ENCODE peak calls at places on chromosomes 7 and 10, in eight cellular contexts. S, U, E, J, O, D, Q and W are unnamed samples.

GRCh38 chr7:150383710-150384397 is 4.7 kb downstream of the ZNF775 start:
- DNase-seq in S (no peak), U (no peak), E (no peak), J (no peak), O (peak; percentile 96), D (no peak), Q (peak; percentile 44), W (no peak)

GRCh38 chr7:74013539-74014272 is 14.3 kb upstream of the ELN start:
- DNase-seq in S (peak; percentile 38), U (no peak), E (no peak), J (no peak), O (no peak), D (no peak), Q (no peak), W (no peak)

GRCh38 chr7:144019457-144019856 is 19.3 kb downstream of the OR6B1 start:
- DNase-seq in S (peak; percentile 92), U (peak; percentile 32), E (no peak), J (peak; percentile 97), O (no peak), D (peak; percentile 91), Q (no peak), W (no peak)

GRCh38 chr10:100737359-100738054 is 7.9 kb upstream of the PAX2 start:
- DNase-seq in S (no peak), U (no peak), E (peak; percentile 47), J (no peak), O (peak; percentile 79), D (no peak), Q (no peak), W (no peak)

GRCh38 chr10:69389827-69390490 is 26.8 kb downstream of the TACR2 start:
- DNase-seq in S (peak; percentile 68), U (no peak), E (no peak), J (peak; percentile 52), O (peak; percentile 59), D (peak; percentile 26), Q (peak; percentile 54), W (no peak)

GRCh38 chr10:114042895-114043531 is 653 bp upstream of the ADRB1 start:
- DNase-seq in S (peak; percentile 4), U (no peak), E (peak; percentile 62), J (peak; percentile 21), O (peak; percentile 64), D (peak; percentile 4), Q (peak; percentile 48), W (no peak)

GRCh38 chr10:11871470-11871869 is 48.3 kb downstream of the PROSER2 start:
- DNase-seq in S (no peak), U (peak; percentile 37), E (no peak), J (peak; percentile 38), O (no peak), D (peak; percentile 12), Q (no peak), W (no peak)

GRCh38 chr7:93006480-93007095 is 111.2 kb downstream of the SAMD9 start:
- DNase-seq in S (no peak), U (no peak), E (no peak), J (no peak), O (no peak), D (no peak), Q (no peak), W (no peak)

GRCh38 chr10:123488436-123488835 is 177.7 kb upstream of the GPR26 start:
- DNase-seq in S (no peak), U (no peak), E (no peak), J (no peak), O (no peak), D (no peak), Q (no peak), W (no peak)

GRCh38 chr7:135971366-135971725 is 5.8 kb downstream of the MTPN start:
- DNase-seq in S (no peak), U (no peak), E (no peak), J (no peak), O (no peak), D (no peak), Q (no peak), W (no peak)

GRCh38 chr10:133415752-133416151 is 8.7 kb downstream of the SPRN start:
- DNase-seq in S (no peak), U (no peak), E (peak; percentile 17), J (no peak), O (no peak), D (no peak), Q (no peak), W (no peak)

GRCh38 chr7:115274-115911 is 77.0 kb upstream of the FAM20C start:
- DNase-seq in S (peak; percentile 68), U (no peak), E (no peak), J (peak; percentile 61), O (no peak), D (peak; percentile 10), Q (no peak), W (no peak)

GRCh38 chr7:72163266-72163665 is 248.9 kb downstream of the CALN1 start:
- DNase-seq in S (no peak), U (no peak), E (no peak), J (no peak), O (no peak), D (no peak), Q (no peak), W (no peak)

GRCh38 chr7:72161534-72161933 is 250.6 kb downstream of the CALN1 start:
- DNase-seq in S (no peak), U (no peak), E (no peak), J (no peak), O (peak; percentile 74), D (no peak), Q (no peak), W (no peak)
- TF ChIP-seq CTCF in S (no peak), U (peak; percentile 31), E (no peak), J (peak; percentile 3), O (peak; percentile 66), D (no peak), Q (no peak), W (no peak)

DNA sequence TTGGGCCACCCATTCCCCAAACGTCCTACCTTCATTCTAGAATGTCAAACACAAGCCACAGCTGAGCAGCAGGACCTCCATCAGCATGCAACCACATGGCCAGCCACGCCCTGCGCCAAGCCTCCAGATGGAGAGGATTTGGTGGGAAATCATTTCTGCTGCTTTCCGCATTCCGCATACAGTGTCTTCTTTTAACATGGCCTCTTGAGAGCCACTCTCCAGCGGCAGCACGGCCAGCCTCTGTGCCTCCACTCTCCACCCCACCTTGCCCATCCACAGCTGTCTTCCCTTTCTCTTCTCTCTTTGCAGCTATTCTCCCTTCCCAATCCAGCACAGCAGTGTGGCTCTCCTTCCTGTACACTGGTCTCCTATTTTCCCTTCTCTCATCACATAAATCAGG is 389.1 kb downstream of the PAXIP1 start:
- DNase-seq in S (no peak), U (no peak), E (no peak), J (no peak), O (no peak), D (no peak), Q (no peak), W (no peak)
- TF ChIP-seq CTCF in S (no peak), U (no peak), E (no peak), J (no peak), O (no peak), D (no peak), Q (no peak), W (no peak)

GRCh38 chr7:54838540-54838925 is 79.5 kb upstream of the SEC61G start:
- DNase-seq in S (no peak), U (no peak), E (no peak), J (peak; percentile 58), O (no peak), D (no peak), Q (no peak), W (no peak)

GRCh38 chr7:54839538-54840213 is 80.7 kb upstream of the SEC61G start:
- DNase-seq in S (peak; percentile 82), U (no peak), E (no peak), J (peak; percentile 37), O (peak; percentile 78), D (peak; percentile 56), Q (no peak), W (peak; percentile 35)

GRCh38 chr7:54843961-54844360 is 85.0 kb upstream of the SEC61G start:
- DNase-seq in S (no peak), U (no peak), E (no peak), J (no peak), O (no peak), D (no peak), Q (no peak), W (no peak)

GRCh38 chr7:54837761-54838539 is 78.9 kb upstream of the SEC61G start:
- DNase-seq in S (no peak), U (no peak), E (no peak), J (no peak), O (no peak), D (no peak), Q (no peak), W (no peak)

GRCh38 chr7:54841772-54842707 is 83.0 kb upstream of the SEC61G start:
- DNase-seq in S (peak; percentile 80), U (no peak), E (no peak), J (peak; percentile 52), O (peak; percentile 46), D (peak; percentile 95), Q (no peak), W (no peak)
- TF ChIP-seq CTCF in S (peak; percentile 35), U (peak; percentile 43), E (peak; percentile 60), J (peak; percentile 49), O (peak; percentile 48), D (no peak), Q (no peak), W (no peak)

DNA sequence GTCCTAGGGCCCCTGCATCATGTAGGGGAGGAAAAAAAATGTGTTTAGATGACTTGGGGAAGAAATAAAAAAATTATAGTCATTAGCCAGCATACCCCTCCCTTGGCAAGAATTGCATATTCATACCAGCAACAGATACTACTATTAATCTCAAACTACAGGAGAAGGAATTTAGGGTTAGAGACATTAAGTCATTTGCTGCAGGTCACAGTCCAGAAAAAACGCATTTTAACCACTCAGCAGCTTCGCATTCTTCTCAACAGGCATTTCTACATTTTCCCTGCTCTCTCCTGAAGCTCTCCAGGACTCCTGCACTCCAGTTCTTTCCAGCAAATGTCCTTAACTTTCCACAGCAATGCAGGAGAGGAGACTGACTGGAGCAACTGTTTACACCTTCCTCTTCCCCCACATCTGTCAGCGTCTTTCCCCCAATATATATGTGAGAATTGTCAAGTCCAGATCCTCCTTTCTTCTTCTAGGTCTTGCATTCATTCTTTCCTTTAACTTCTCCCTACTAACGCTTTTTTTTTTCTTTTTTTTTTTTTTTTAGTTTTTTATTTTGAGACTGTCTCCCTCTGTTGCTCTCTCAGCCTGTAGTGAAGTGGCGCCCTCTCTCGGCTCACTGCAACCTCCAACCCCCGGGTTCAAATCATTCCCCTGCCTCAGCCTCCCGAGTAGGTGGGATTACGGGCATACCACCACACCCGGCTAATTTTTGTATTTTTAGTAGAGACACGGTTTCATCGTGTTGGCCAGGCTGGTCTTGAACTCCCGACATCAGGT is 35.6 kb downstream of the PRPS1L1 start:
- DNase-seq in S (peak; percentile 13), U (no peak), E (no peak), J (no peak), O (peak; percentile 71), D (no peak), Q (no peak), W (no peak)
- TF ChIP-seq CTCF in S (no peak), U (peak; percentile 51), E (peak; percentile 58), J (peak; percentile 62), O (peak; percentile 33), D (peak; percentile 20), Q (no peak), W (no peak)

GRCh38 chr10:104650072-104650471 is 9.0 kb downstream of the SORCS3 start:
- DNase-seq in S (no peak), U (no peak), E (no peak), J (no peak), O (no peak), D (no peak), Q (no peak), W (no peak)
- TF ChIP-seq CTCF in S (peak; percentile 28), U (peak; percentile 20), E (peak; percentile 17), J (peak; percentile 4), O (no peak), D (no peak), Q (no peak), W (no peak)